ENCODE peak calls at places on chromosome 1, in seven cellular contexts. W, H, R, F, T, N and G are unnamed samples.
A peak's percentile ranks its signal among the peaks of the same experiment; 100 is the strongest.

GRCh38 chr1:27589841-27590426 is 14.0 kb downstream of the AHDC1 start:
- DNase-seq in R (no peak), W (no peak), H (no peak), T (no peak), N (peak; percentile 86), F (peak; percentile 78), G (peak; percentile 62)

GRCh38 chr1:46526689-46527291 is 24.7 kb downstream of the KNCN start:
- DNase-seq in F (no peak), R (no peak), N (no peak), H (no peak), T (no peak), W (no peak), G (no peak)

GRCh38 chr1:116228501-116228900 is 117.3 kb downstream of the MAB21L3 start:
- DNase-seq in H (no peak), F (no peak), N (no peak), R (no peak), W (no peak), T (no peak), G (no peak)

GRCh38 chr1:154334647-154335350 is 9.5 kb downstream of the ATP8B2 start:
- DNase-seq in W (peak; percentile 97), H (peak; percentile 28), F (peak; percentile 89), R (no peak), T (peak; percentile 87), N (peak; percentile 95), G (peak; percentile 79)

GRCh38 chr1:20110679-20111078 is 8.7 kb downstream of the PLA2G2D start:
- DNase-seq in R (no peak), H (no peak), N (peak; percentile 51), F (no peak), W (no peak), T (no peak), G (peak; percentile 13)

GRCh38 chr1:18540136-18540765 is 59.5 kb downstream of the KLHDC7A start:
- DNase-seq in T (no peak), H (no peak), R (no peak), F (no peak), N (peak; percentile 26), W (no peak), G (no peak)

GRCh38 chr1:238409191-238409846 is 518.6 kb upstream of the ZP4 start:
- DNase-seq in T (no peak), N (no peak), W (no peak), F (peak; percentile 39), R (peak; percentile 92), H (no peak), G (peak; percentile 94)

GRCh38 chr1:97759078-97759477 is 161.8 kb downstream of the DPYD start:
- DNase-seq in T (no peak), F (no peak), N (no peak), H (no peak), R (peak; percentile 43), W (no peak), G (no peak)

GRCh38 chr1:171786534-171786933 is 5.1 kb downstream of the METTL13 start:
- DNase-seq in F (no peak), W (no peak), N (no peak), H (no peak), R (no peak), T (no peak), G (no peak)

GRCh38 chr1:224727851-224728250 is 111.7 kb downstream of the CNIH3 start:
- DNase-seq in T (no peak), H (no peak), N (no peak), W (no peak), F (no peak), R (no peak), G (peak; percentile 54)

GRCh38 chr1:234962340-234962989 is 166.2 kb downstream of the TOMM20 start:
- DNase-seq in N (peak; percentile 84), H (no peak), F (no peak), R (peak; percentile 87), T (no peak), W (no peak), G (peak; percentile 99)

GRCh38 chr1:219277304-219277840 is 103.7 kb downstream of the LYPLAL1 start:
- DNase-seq in N (no peak), T (no peak), F (no peak), H (no peak), R (no peak), W (no peak), G (no peak)

GRCh38 chr1:170461362-170461761 is 70.6 kb upstream of the GORAB start:
- DNase-seq in F (no peak), H (no peak), R (no peak), N (no peak), W (no peak), T (no peak), G (peak; percentile 90)

GRCh38 chr1:64133036-64133435 is 70.4 kb upstream of the UBE2U start:
- DNase-seq in R (peak; percentile 95), W (no peak), T (no peak), N (no peak), H (no peak), F (no peak), G (peak; percentile 99)

GRCh38 chr1:37288900-37289299 is 185.5 kb upstream of the ZC3H12A start:
- DNase-seq in N (no peak), F (no peak), H (no peak), T (no peak), W (no peak), R (no peak), G (no peak)

GRCh38 chr1:22366346-22366745 is 85.3 kb upstream of the ZBTB40 start:
- DNase-seq in F (no peak), N (no peak), H (no peak), R (no peak), W (no peak), T (no peak), G (no peak)

GRCh38 chr1:39102537-39103320 is 76.6 kb downstream of the NDUFS5 start:
- DNase-seq in R (no peak), N (no peak), F (no peak), W (peak; percentile 65), H (peak; percentile 100), T (no peak), G (peak; percentile 85)

GRCh38 chr1:119713538-119714456 is 2.1 kb downstream of the PHGDH start:
- DNase-seq in H (peak; percentile 51), R (peak; percentile 14), T (no peak), F (no peak), W (peak; percentile 12), N (no peak), G (no peak)

GRCh38 chr1:119954476-119955422 is 58.4 kb upstream of the ADAM30 start:
- DNase-seq in N (no peak), H (no peak), T (no peak), F (no peak), R (no peak), W (no peak), G (no peak)

GRCh38 chr1:119988316-119989067 is 81.0 kb downstream of the NOTCH2 start:
- DNase-seq in W (no peak), T (no peak), F (no peak), H (no peak), R (peak; percentile 59), N (no peak), G (peak; percentile 70)

GRCh38 chr1:21277178-21277577 is 13.1 kb downstream of the ECE1 start:
- DNase-seq in F (peak; percentile 74), H (no peak), W (no peak), R (no peak), T (no peak), N (no peak), G (no peak)

GRCh38 chr1:91148641-91149069 is 126.8 kb upstream of the ZNF644 start:
- DNase-seq in N (no peak), T (no peak), W (no peak), R (no peak), H (peak; percentile 28), F (no peak), G (peak; percentile 7)

GRCh38 chr1:8950309-8950708 is 4.6 kb downstream of the CA6 start:
- DNase-seq in W (no peak), R (no peak), T (no peak), H (no peak), F (no peak), N (no peak), G (no peak)

GRCh38 chr1:176559474-176560390 is 96.8 kb downstream of the PAPPA2 start:
- DNase-seq in T (no peak), H (peak; percentile 44), F (peak; percentile 26), R (no peak), N (no peak), W (peak; percentile 32), G (peak; percentile 5)

GRCh38 chr1:245276426-245276825 is 121.6 kb downstream of the KIF26B start:
- DNase-seq in T (no peak), N (no peak), H (no peak), R (no peak), F (no peak), W (no peak), G (no peak)